ENCODE peak calls at places on chromosome 18, in four cellular contexts. R is HCT116, G is kidney, S is AG10803. Q is an unnamed sample.

GRCh38 chr18:53191634-53192033 is 851.6 kb downstream of the DCC start:
- DNase-seq in S (no peak), R (no peak), G (no peak), Q (no peak)

GRCh38 chr18:59180150-59180845 is 39.7 kb upstream of the GRP start:
- DNase-seq in R (no peak), S (peak; percentile 74), G (no peak), Q (peak; percentile 77)

GRCh38 chr18:79965119-79965902 is 868 bp downstream of the HSBP1L1 start:
- DNase-seq in R (no peak), S (peak; percentile 74), G (peak; percentile 81), Q (peak; percentile 71)

GRCh38 chr18:68417826-68418225 is 297.1 kb downstream of the TMX3 start:
- DNase-seq in R (no peak), S (peak; percentile 90), G (no peak), Q (peak; percentile 78)

GRCh38 chr18:74242451-74243096 is 49.2 kb downstream of the CYB5A start:
- DNase-seq in S (no peak), G (peak; percentile 92), R (no peak), Q (peak; percentile 48)

GRCh38 chr18:33757037-33757436 is 179.0 kb downstream of the ASXL3 start:
- DNase-seq in S (peak; percentile 42), G (no peak), R (no peak), Q (peak; percentile 86)

GRCh38 chr18:11785444-11786055 is 65.7 kb upstream of the CHMP1B start:
- DNase-seq in S (no peak), G (no peak), R (no peak), Q (no peak)

GRCh38 chr18:3012306-3012919 is 531 bp downstream of the LPIN2 start:
- DNase-seq in S (no peak), R (no peak), G (peak; percentile 90), Q (peak; percentile 25)

GRCh38 chr18:13725566-13726227 is 661 bp downstream of the FAM210A start:
- DNase-seq in G (no peak), R (no peak), S (peak; percentile 3), Q (peak; percentile 20)

GRCh38 chr18:64037812-64038414 is 68.0 kb downstream of the SERPINB8 start:
- DNase-seq in G (no peak), S (peak; percentile 22), R (peak; percentile 36), Q (peak; percentile 23)

GRCh38 chr18:77131100-77131651 is 1.4 kb downstream of the MBP start:
- DNase-seq in S (no peak), G (no peak), R (no peak), Q (peak; percentile 43)

GRCh38 chr18:60053747-60054304 is 154.0 kb downstream of the PMAIP1 start:
- DNase-seq in G (no peak), S (peak; percentile 89), R (peak; percentile 97), Q (peak; percentile 98)

GRCh38 chr18:77008576-77009315 is 123.8 kb downstream of the MBP start:
- DNase-seq in S (no peak), R (no peak), G (peak; percentile 69), Q (no peak)

GRCh38 chr18:61551586-61551985 is 218.4 kb downstream of the CDH20 start:
- DNase-seq in S (peak; percentile 87), R (peak; percentile 79), G (no peak), Q (peak; percentile 85)

GRCh38 chr18:54222922-54223567 is 1.4 kb downstream of the MBD2 start:
- DNase-seq in S (no peak), G (no peak), R (peak; percentile 12), Q (no peak)

GRCh38 chr18:71008257-71008656 is 719.4 kb downstream of the SOCS6 start:
- DNase-seq in R (no peak), G (no peak), S (no peak), Q (no peak)

GRCh38 chr18:73677458-73677857 is 470.2 kb downstream of the FBXO15 start:
- DNase-seq in S (peak; percentile 49), R (no peak), G (no peak), Q (no peak)

GRCh38 chr18:54612237-54612636 is 21.2 kb downstream of the DYNAP start:
- DNase-seq in S (peak; percentile 3), R (no peak), G (no peak), Q (peak; percentile 36)

GRCh38 chr18:13273800-13274199 is 55.2 kb downstream of the LDLRAD4 start:
- DNase-seq in G (no peak), R (no peak), S (no peak), Q (no peak)

GRCh38 chr18:29248856-29249255 is 1071.9 kb upstream of the CDH2 start:
- DNase-seq in G (no peak), S (no peak), R (no peak), Q (no peak)

GRCh38 chr18:36297419-36298112 is at the start of gene FHOD3:
- DNase-seq in S (peak; percentile 65), R (no peak), G (peak; percentile 92), Q (peak; percentile 38)

GRCh38 chr18:8844721-8845148 is 139.4 kb downstream of the MTCL1 start:
- DNase-seq in G (no peak), S (no peak), R (no peak), Q (no peak)

GRCh38 chr18:80000877-80001276 is 12.5 kb upstream of the TXNL4A start:
- DNase-seq in R (no peak), G (no peak), S (no peak), Q (no peak)

GRCh38 chr18:58054041-58054733 is 10.2 kb downstream of the NEDD4L start:
- DNase-seq in S (peak; percentile 38), G (no peak), R (no peak), Q (peak; percentile 48)

GRCh38 chr18:34729740-34730338 is 19.7 kb downstream of the DTNA start:
- DNase-seq in G (no peak), S (no peak), R (no peak), Q (no peak)

GRCh38 chr18:32271649-32272324 is 81.9 kb downstream of the MEP1B start:
- DNase-seq in G (no peak), R (peak; percentile 16), S (peak; percentile 54), Q (peak; percentile 56)

GRCh38 chr18:9517869-9518268 is 42.6 kb downstream of the RALBP1 start:
- DNase-seq in R (no peak), S (no peak), G (no peak), Q (no peak)

GRCh38 chr18:57666818-57667497 is 45.3 kb upstream of the NARS1 start:
- DNase-seq in R (no peak), G (no peak), S (peak; percentile 92), Q (peak; percentile 90)

GRCh38 chr18:40874233-40874632 is 1080.8 kb upstream of the PIK3C3 start:
- DNase-seq in G (no peak), S (peak; percentile 50), R (no peak), Q (peak; percentile 10)

GRCh38 chr18:61851940-61852451 is 40.8 kb downstream of the RNF152 start:
- DNase-seq in R (no peak), G (no peak), S (peak; percentile 89), Q (peak; percentile 67)

GRCh38 chr18:40687401-40687800 is 1267.6 kb upstream of the PIK3C3 start:
- DNase-seq in R (no peak), G (no peak), S (peak; percentile 2), Q (peak; percentile 10)

GRCh38 chr18:64840911-64841701 is 692.2 kb upstream of the LINC00305 start:
- DNase-seq in R (no peak), G (no peak), S (no peak), Q (no peak)

GRCh38 chr18:1222880-1223279 is 318.2 kb downstream of the ADCYAP1 start:
- DNase-seq in S (no peak), R (no peak), G (no peak), Q (no peak)

GRCh38 chr18:75553021-75553420 is 125.5 kb upstream of the SMIM21 start:
- DNase-seq in S (no peak), R (no peak), G (no peak), Q (no peak)

GRCh38 chr18:24600076-24600654 is 139.7 kb downstream of the HRH4 start:
- DNase-seq in R (peak; percentile 27), G (no peak), S (peak; percentile 61), Q (peak; percentile 76)

GRCh38 chr18:64993695-64994094 is 757.1 kb upstream of the CDH7 start:
- DNase-seq in S (no peak), G (no peak), R (no peak), Q (no peak)

GRCh38 chr18:9950289-9951016 is 36.6 kb downstream of the VAPA start:
- DNase-seq in S (peak; percentile 37), G (no peak), R (no peak), Q (peak; percentile 47)

GRCh38 chr18:13611058-13611615 is 115.2 kb downstream of the FAM210A start:
- DNase-seq in G (no peak), R (no peak), S (peak; percentile 64), Q (peak; percentile 39)

DNA sequence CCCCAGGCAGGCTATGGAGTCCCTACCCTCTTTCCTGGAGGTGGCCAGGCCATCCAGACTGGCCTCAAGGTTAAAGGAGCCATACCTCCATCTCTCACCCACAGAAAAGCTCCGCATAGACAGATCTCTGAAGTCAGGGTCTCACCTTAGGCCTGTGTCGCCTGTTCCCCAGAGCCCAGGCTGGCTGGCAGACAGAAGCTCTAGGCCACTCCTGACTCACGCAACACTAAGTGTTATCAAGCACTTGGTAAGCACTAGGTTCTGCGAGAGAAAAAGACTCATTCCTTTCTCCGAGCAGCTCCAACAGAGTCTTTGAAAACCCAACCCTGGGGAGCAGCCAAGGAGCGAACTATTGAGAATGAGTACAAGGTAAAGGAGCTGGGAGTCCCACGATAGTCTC is 6.1 kb downstream of the SMAD7 start:
- DNase-seq in S (no peak), G (no peak), R (no peak), Q (no peak)
- H3K4me3 ChIP-seq in S (no peak overlapping the region), G (peak overlapping the region; percentile 1), R (peak overlapping the region; percentile 5), Q (no peak overlapping the region)

DNA sequence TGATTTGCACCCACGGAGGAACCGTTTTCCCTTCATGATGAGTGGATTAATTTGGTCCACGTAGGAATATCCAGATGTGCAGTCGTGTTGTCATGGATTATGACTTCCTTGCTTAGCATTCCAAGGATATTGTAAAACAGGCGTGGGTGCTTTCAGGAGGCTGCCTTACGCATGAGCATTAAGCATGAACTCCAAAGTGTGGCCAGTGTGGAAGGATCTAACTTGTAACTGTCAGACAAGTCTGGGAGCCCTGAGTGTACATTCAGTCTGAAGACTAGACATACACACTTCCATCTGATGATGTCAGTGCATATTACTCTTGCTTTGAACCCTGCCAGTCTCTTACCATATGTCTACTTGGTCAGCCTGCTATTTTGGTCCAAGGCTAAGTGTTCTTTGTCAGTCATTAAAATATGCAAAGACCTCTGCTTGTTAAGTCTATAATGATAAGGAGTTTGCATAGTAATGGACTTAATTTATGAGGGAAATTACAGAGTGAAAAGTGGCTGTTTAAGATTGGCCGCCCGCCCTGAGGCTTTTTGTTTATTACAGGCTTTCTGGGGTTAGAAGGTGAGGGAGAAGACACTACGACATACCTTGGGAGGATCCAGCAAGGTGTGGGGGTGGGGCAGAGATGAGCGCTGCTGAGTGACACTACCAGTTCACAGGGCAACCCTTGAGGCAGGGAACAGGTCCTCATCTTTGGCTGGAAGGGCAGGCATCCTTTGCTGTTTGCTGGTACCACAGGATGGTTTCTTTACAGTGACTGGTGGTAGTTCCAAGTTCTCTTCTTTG is 48.3 kb downstream of the CABLES1 start:
- DNase-seq in S (peak; percentile 83), G (no peak), R (no peak), Q (peak; percentile 64)
- TF ChIP-seq CTCF in S (no peak), G (no peak), R (no peak), Q (no peak)

GRCh38 chr18:46946656-46947282 is 29.4 kb downstream of the KATNAL2 start:
- DNase-seq in G (peak; percentile 84), R (no peak), S (peak; percentile 69), Q (peak; percentile 85)
- H3K4me3 ChIP-seq in G (peak overlapping the region; percentile 79), R (no peak overlapping the region), S (peak overlapping the region; percentile 70), Q (peak overlapping the region; percentile 90)

GRCh38 chr18:26466026-26466425 is 82.3 kb downstream of the KCTD1 start:
- DNase-seq in S (no peak), G (no peak), R (no peak), Q (no peak)

GRCh38 chr18:26470011-26470637 is 78.2 kb downstream of the KCTD1 start:
- DNase-seq in S (peak; percentile 92), R (no peak), G (no peak), Q (peak; percentile 18)

GRCh38 chr18:26471027-26471426 is 77.3 kb downstream of the KCTD1 start:
- DNase-seq in G (no peak), S (peak; percentile 13), R (no peak), Q (no peak)

GRCh38 chr18:26471826-26472225 is 76.5 kb downstream of the KCTD1 start:
- DNase-seq in R (no peak), S (no peak), G (no peak), Q (no peak)

GRCh38 chr18:26468931-26469340 is 79.4 kb downstream of the KCTD1 start:
- DNase-seq in G (no peak), R (no peak), S (no peak), Q (no peak)
- TF ChIP-seq CTCF in G (peak; percentile 39), R (peak; percentile 76), S (peak; percentile 48), Q (peak; percentile 54)

Q was measured in fibroblast of mammary gland.